ENCODE peak calls at places on chromosome X, in eight cellular contexts. One of them, this sample, is unnamed.

GRCh38 chrX:2829066-2829430 is 318 bp downstream of the GYG2 start:
- DNase-seq in pancreas: no peak
- DNase-seq in fibroblast of the aortic adventitia: no peak
- DNase-seq in AG10803: no peak
- DNase-seq in suprapubic skin: no peak
- DNase-seq in heart right ventricle: no peak
- DNase-seq in cardiac fibroblast: no peak
- DNase-seq in BE2C: no peak
- DNase-seq in this sample: no peak

GRCh38 chrX:23312136-23312535 is 22.5 kb upstream of the PTCHD1 start:
- DNase-seq in suprapubic skin: no peak
- DNase-seq in pancreas: no peak
- DNase-seq in fibroblast of the aortic adventitia: no peak
- DNase-seq in cardiac fibroblast: no peak
- DNase-seq in AG10803: no peak
- DNase-seq in BE2C: no peak
- DNase-seq in heart right ventricle: no peak
- DNase-seq in this sample: no peak

GRCh38 chrX:111167334-111167733 is 71.3 kb downstream of the PAK3 start:
- DNase-seq in cardiac fibroblast: no peak
- DNase-seq in fibroblast of the aortic adventitia: no peak
- DNase-seq in suprapubic skin: no peak
- DNase-seq in AG10803: no peak
- DNase-seq in BE2C: no peak
- DNase-seq in pancreas: no peak
- DNase-seq in heart right ventricle: no peak
- DNase-seq in this sample: peak; percentile 1

GRCh38 chrX:53442322-53442631 is 8.1 kb upstream of the HSD17B10 start:
- DNase-seq in BE2C: no peak
- DNase-seq in fibroblast of the aortic adventitia: no peak
- DNase-seq in pancreas: no peak
- DNase-seq in cardiac fibroblast: no peak
- DNase-seq in suprapubic skin: no peak
- DNase-seq in AG10803: no peak
- DNase-seq in heart right ventricle: no peak
- DNase-seq in this sample: no peak

GRCh38 chrX:13535371-13535770 is 34.0 kb upstream of the EGFL6 start:
- DNase-seq in AG10803: no peak
- DNase-seq in heart right ventricle: no peak
- DNase-seq in BE2C: no peak
- DNase-seq in fibroblast of the aortic adventitia: no peak
- DNase-seq in cardiac fibroblast: no peak
- DNase-seq in suprapubic skin: no peak
- DNase-seq in pancreas: no peak
- DNase-seq in this sample: no peak

GRCh38 chrX:21408324-21408723 is 34.1 kb downstream of the CNKSR2 start:
- DNase-seq in heart right ventricle: no peak
- DNase-seq in cardiac fibroblast: no peak
- DNase-seq in suprapubic skin: no peak
- DNase-seq in fibroblast of the aortic adventitia: peak; percentile 28
- DNase-seq in AG10803: peak; percentile 13
- DNase-seq in BE2C: no peak
- DNase-seq in pancreas: peak; percentile 2
- DNase-seq in this sample: no peak

GRCh38 chrX:120140293-120140981 is 18.0 kb upstream of the RHOXF2 start:
- DNase-seq in heart right ventricle: no peak
- DNase-seq in AG10803: no peak
- DNase-seq in pancreas: peak; percentile 15
- DNase-seq in suprapubic skin: no peak
- DNase-seq in cardiac fibroblast: no peak
- DNase-seq in BE2C: no peak
- DNase-seq in fibroblast of the aortic adventitia: no peak
- DNase-seq in this sample: peak; percentile 13

GRCh38 chrX:72620550-72621145 is 48.0 kb upstream of the HDAC8 start:
- DNase-seq in cardiac fibroblast: peak; percentile 87
- DNase-seq in pancreas: peak; percentile 84
- DNase-seq in fibroblast of the aortic adventitia: peak; percentile 75
- DNase-seq in BE2C: no peak
- DNase-seq in heart right ventricle: peak; percentile 6
- DNase-seq in AG10803: peak; percentile 58
- DNase-seq in suprapubic skin: no peak
- DNase-seq in this sample: no peak

GRCh38 chrX:107398115-107398514 is 51.3 kb upstream of the FRMPD3 start:
- DNase-seq in cardiac fibroblast: no peak
- DNase-seq in AG10803: no peak
- DNase-seq in fibroblast of the aortic adventitia: no peak
- DNase-seq in BE2C: no peak
- DNase-seq in suprapubic skin: no peak
- DNase-seq in pancreas: no peak
- DNase-seq in heart right ventricle: peak; percentile 3
- DNase-seq in this sample: peak; percentile 20

GRCh38 chrX:56733459-56734046 is 4.5 kb downstream of the NBDY start:
- DNase-seq in AG10803: peak; percentile 35
- DNase-seq in suprapubic skin: no peak
- DNase-seq in BE2C: peak; percentile 49
- DNase-seq in cardiac fibroblast: peak; percentile 35
- DNase-seq in pancreas: peak; percentile 9
- DNase-seq in heart right ventricle: no peak
- DNase-seq in fibroblast of the aortic adventitia: peak; percentile 60
- DNase-seq in this sample: peak; percentile 49
- TF ChIP-seq CTCF in AG10803: peak; percentile 62
- TF ChIP-seq CTCF in suprapubic skin: peak; percentile 45
- TF ChIP-seq CTCF in BE2C: peak; percentile 56
- TF ChIP-seq CTCF in cardiac fibroblast: peak; percentile 33
- TF ChIP-seq CTCF in pancreas: peak; percentile 56
- TF ChIP-seq CTCF in heart right ventricle: peak; percentile 61
- TF ChIP-seq CTCF in fibroblast of the aortic adventitia: peak; percentile 68
- TF ChIP-seq CTCF in this sample: peak; percentile 55

DNA sequence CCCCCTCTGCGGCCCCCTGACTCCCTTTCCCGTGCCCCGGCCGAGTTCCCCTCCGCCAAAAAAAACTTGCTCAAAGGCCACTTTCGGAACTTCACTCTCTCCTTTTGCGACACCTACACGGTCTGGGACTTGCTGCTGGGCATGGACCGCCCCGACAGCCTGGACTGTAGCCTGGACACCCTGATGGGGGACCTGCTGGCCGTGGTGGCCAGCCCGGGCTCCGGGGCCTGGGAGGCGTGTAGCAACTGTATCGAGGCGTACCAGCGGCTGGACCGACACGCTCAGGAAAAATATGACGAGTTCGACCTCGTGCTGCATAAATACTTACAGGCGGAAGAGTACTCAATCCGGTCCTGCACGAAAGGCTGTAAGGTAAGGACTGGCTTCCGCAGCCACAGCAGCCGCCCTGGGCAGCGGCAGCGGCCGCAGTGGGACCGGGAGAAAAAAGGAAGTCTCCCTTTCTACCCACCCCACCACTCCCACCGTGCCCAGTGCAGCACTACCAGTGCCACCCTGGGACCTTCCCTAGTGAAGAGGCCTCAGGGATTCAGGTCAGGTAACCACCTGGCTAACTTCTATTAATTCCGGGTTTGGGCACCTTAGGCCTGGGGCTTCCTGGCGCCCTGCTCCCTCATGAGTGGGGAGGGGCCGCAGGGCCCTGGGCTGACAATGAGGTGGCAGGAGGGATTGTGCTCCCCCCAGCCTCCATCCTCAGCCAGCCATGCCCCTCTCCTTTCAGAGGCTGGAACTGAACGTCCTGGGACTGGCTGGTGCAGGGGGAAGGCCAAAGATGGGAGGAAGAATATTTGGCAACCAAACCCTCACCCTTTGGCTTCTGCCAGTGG is 1.9 kb downstream of the NALF2 start:
- DNase-seq in pancreas: no peak
- DNase-seq in suprapubic skin: no peak
- DNase-seq in cardiac fibroblast: no peak
- DNase-seq in heart right ventricle: no peak
- DNase-seq in AG10803: no peak
- DNase-seq in BE2C: no peak
- DNase-seq in fibroblast of the aortic adventitia: no peak
- DNase-seq in this sample: no peak
- H3K4me3 ChIP-seq in pancreas: peak overlapping the region; percentile 55
- H3K4me3 ChIP-seq in suprapubic skin: peak overlapping the region; percentile 53
- H3K4me3 ChIP-seq in cardiac fibroblast: no peak overlapping the region
- H3K4me3 ChIP-seq in heart right ventricle: peak overlapping the region; percentile 46
- H3K4me3 ChIP-seq in AG10803: no peak overlapping the region
- H3K4me3 ChIP-seq in BE2C: peak overlapping the region; percentile 53
- H3K4me3 ChIP-seq in fibroblast of the aortic adventitia: no peak overlapping the region
- H3K4me3 ChIP-seq in this sample: no peak overlapping the region

DNA sequence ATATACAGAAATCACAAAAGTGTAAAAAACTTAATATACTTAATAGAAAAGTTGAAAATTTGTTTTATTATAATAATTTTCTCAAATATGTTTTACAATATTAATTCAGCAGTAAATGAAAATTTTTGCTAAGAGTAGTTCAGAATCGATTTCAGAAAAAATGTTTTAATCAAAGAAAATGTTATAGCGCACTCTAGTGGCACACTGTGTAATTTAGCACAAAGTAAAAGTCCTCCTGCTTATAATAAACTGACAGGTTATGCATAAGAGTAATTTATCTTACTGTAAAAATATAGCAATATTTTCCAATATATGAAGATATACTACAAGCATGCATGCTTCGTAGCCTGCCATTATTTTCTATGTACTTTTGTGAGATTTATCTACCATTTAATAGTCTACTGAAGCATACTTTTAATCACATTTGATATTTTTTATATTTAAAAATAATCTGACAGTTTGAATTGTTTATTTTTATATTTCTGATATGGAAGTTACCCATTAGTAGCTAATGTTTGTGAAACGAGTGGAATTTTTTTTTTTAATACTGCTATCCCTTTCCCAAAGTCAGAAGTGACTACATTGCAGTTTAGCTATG is 217.9 kb upstream of the KLHL4 start:
- DNase-seq in cardiac fibroblast: peak; percentile 21
- DNase-seq in BE2C: no peak
- DNase-seq in AG10803: peak; percentile 0
- DNase-seq in heart right ventricle: no peak
- DNase-seq in fibroblast of the aortic adventitia: peak; percentile 38
- DNase-seq in pancreas: no peak
- DNase-seq in suprapubic skin: no peak
- DNase-seq in this sample: peak; percentile 12
- TF ChIP-seq CTCF in cardiac fibroblast: peak; percentile 23
- TF ChIP-seq CTCF in BE2C: no peak
- TF ChIP-seq CTCF in AG10803: peak; percentile 43
- TF ChIP-seq CTCF in heart right ventricle: peak; percentile 52
- TF ChIP-seq CTCF in fibroblast of the aortic adventitia: peak; percentile 56
- TF ChIP-seq CTCF in pancreas: peak; percentile 47
- TF ChIP-seq CTCF in suprapubic skin: no peak
- TF ChIP-seq CTCF in this sample: peak; percentile 24

GRCh38 chrX:148854351-148854750 is 353.9 kb downstream of the AFF2 start:
- DNase-seq in heart right ventricle: no peak
- DNase-seq in BE2C: no peak
- DNase-seq in cardiac fibroblast: no peak
- DNase-seq in pancreas: no peak
- DNase-seq in fibroblast of the aortic adventitia: peak; percentile 4
- DNase-seq in AG10803: peak; percentile 0
- DNase-seq in suprapubic skin: no peak
- DNase-seq in this sample: no peak

DNA sequence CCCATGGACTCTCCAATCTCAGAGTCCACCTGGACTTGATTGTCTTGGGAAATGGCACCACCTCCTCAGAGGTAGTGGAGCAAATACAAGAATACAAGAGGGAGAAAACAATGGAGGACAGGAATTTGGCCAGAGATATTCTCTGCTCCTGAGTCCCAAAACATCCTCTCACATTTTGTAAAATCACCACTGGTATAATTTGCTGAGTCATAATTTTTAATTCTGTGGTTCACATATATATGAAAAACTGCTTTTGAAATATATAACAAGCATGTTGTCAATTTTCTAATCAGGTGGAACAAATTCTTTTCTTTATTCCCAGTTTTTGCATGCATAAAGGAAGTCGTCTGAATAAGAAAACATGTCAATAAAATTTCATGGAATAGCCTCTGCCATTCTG is 356.1 kb downstream of the AFF2 start:
- DNase-seq in BE2C: no peak
- DNase-seq in fibroblast of the aortic adventitia: no peak
- DNase-seq in suprapubic skin: no peak
- DNase-seq in heart right ventricle: no peak
- DNase-seq in pancreas: no peak
- DNase-seq in cardiac fibroblast: no peak
- DNase-seq in AG10803: no peak
- DNase-seq in this sample: no peak
- H3K4me3 ChIP-seq in BE2C: no peak overlapping the region
- H3K4me3 ChIP-seq in fibroblast of the aortic adventitia: no peak overlapping the region
- H3K4me3 ChIP-seq in suprapubic skin: no peak overlapping the region
- H3K4me3 ChIP-seq in heart right ventricle: no peak overlapping the region
- H3K4me3 ChIP-seq in pancreas: no peak overlapping the region
- H3K4me3 ChIP-seq in cardiac fibroblast: no peak overlapping the region
- H3K4me3 ChIP-seq in AG10803: no peak overlapping the region
- H3K4me3 ChIP-seq in this sample: no peak overlapping the region

DNA sequence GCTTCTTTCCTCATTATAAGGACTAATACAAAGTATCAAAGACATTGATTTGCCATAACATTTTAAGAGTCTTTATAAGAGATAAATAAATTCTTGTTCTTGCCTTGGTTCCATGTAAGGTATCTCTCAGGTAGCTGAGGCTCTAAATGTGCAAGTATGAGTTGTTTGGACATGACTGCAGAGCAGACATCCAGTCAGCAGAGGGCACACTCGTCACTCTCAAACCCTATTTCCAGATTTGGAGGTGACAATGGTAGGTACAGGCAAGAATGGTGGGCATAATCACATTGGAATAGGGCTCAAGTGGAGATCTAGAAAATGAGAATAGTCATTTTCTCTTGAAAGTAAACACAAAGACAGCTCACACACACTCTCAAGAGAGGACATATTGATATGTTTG is 133.3 kb upstream of the ZIC3 start:
- DNase-seq in pancreas: no peak
- DNase-seq in heart right ventricle: no peak
- DNase-seq in BE2C: no peak
- DNase-seq in AG10803: no peak
- DNase-seq in fibroblast of the aortic adventitia: no peak
- DNase-seq in cardiac fibroblast: no peak
- DNase-seq in suprapubic skin: no peak
- DNase-seq in this sample: peak; percentile 39
- TF ChIP-seq CTCF in pancreas: no peak
- TF ChIP-seq CTCF in heart right ventricle: no peak
- TF ChIP-seq CTCF in BE2C: peak; percentile 65
- TF ChIP-seq CTCF in AG10803: no peak
- TF ChIP-seq CTCF in fibroblast of the aortic adventitia: no peak
- TF ChIP-seq CTCF in cardiac fibroblast: peak; percentile 2
- TF ChIP-seq CTCF in suprapubic skin: no peak
- TF ChIP-seq CTCF in this sample: peak; percentile 37

GRCh38 chrX:68889244-68889643 is 60.4 kb downstream of the EFNB1 start:
- DNase-seq in BE2C: no peak
- DNase-seq in fibroblast of the aortic adventitia: no peak
- DNase-seq in cardiac fibroblast: no peak
- DNase-seq in suprapubic skin: no peak
- DNase-seq in AG10803: no peak
- DNase-seq in heart right ventricle: no peak
- DNase-seq in pancreas: no peak
- DNase-seq in this sample: no peak
- H3K4me3 ChIP-seq in BE2C: no peak overlapping the region
- H3K4me3 ChIP-seq in fibroblast of the aortic adventitia: no peak overlapping the region
- H3K4me3 ChIP-seq in cardiac fibroblast: no peak overlapping the region
- H3K4me3 ChIP-seq in suprapubic skin: no peak overlapping the region
- H3K4me3 ChIP-seq in AG10803: no peak overlapping the region
- H3K4me3 ChIP-seq in heart right ventricle: no peak overlapping the region
- H3K4me3 ChIP-seq in pancreas: no peak overlapping the region
- H3K4me3 ChIP-seq in this sample: no peak overlapping the region

DNA sequence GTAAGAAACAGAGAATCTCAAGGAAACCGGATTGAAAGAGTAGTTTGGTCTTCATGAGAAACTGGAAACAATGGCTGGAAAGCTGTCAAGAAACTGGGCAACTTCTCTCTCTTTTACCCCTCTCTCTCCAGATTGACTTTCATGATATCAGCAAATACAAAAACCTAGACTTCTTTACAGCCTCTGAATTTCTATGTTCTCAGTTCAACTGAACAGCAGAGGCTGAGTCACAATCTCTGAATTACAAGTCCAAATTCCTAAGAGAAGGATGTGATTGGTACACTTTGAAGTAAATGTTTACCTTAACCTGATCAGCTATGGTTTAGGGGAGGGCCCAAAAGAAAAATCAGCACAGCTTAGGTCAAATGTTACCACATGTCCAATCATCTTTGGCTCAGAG is 974.9 kb downstream of the RPA4 start:
- DNase-seq in BE2C: no peak
- DNase-seq in AG10803: no peak
- DNase-seq in suprapubic skin: no peak
- DNase-seq in cardiac fibroblast: no peak
- DNase-seq in pancreas: no peak
- DNase-seq in fibroblast of the aortic adventitia: peak; percentile 49
- DNase-seq in heart right ventricle: no peak
- DNase-seq in this sample: no peak
- TF ChIP-seq CTCF in BE2C: no peak
- TF ChIP-seq CTCF in AG10803: no peak
- TF ChIP-seq CTCF in suprapubic skin: no peak
- TF ChIP-seq CTCF in cardiac fibroblast: no peak
- TF ChIP-seq CTCF in pancreas: no peak
- TF ChIP-seq CTCF in fibroblast of the aortic adventitia: no peak
- TF ChIP-seq CTCF in heart right ventricle: no peak
- TF ChIP-seq CTCF in this sample: no peak

This sample was measured in GM12865.